ENCODE peak calls at places on chromosomes 12 and 14, in five cellular contexts. M is fibroblast of pulmonary artery, V is pancreas, I is astrocyte, B is left ventricle myocardium inferior. D is an unnamed sample.

GRCh38 chr14:104650057-104650980 is 39.1 kb upstream of the INF2 start:
- DNase-seq in V (peak; percentile 44), I (no peak), M (peak; percentile 49), B (peak; percentile 70), D (peak; percentile 28)

GRCh38 chr14:38409081-38409705 is 153.3 kb upstream of the CLEC14A start:
- DNase-seq in B (no peak), M (peak; percentile 33), I (peak; percentile 36), V (no peak), D (no peak)

GRCh38 chr12:29314421-29314820 is 66.6 kb downstream of the ERGIC2 start:
- DNase-seq in I (no peak), B (peak; percentile 18), M (peak; percentile 18), V (no peak), D (no peak)

GRCh38 chr12:100401660-100402059 is 44.8 kb downstream of the SLC17A8 start:
- DNase-seq in M (peak; percentile 54), V (no peak), B (no peak), I (peak; percentile 69), D (peak; percentile 16)

GRCh38 chr12:32515137-32515860 is 115.9 kb downstream of the FGD4 start:
- DNase-seq in B (no peak), M (no peak), V (no peak), I (no peak), D (no peak)

GRCh38 chr12:127270193-127270592 is 996.8 kb upstream of the TMEM132C start:
- DNase-seq in V (no peak), M (peak; percentile 94), B (no peak), I (peak; percentile 54), D (peak; percentile 97)

GRCh38 chr12:62861157-62861535 is 73.8 kb downstream of the PPM1H start:
- DNase-seq in I (no peak), M (no peak), B (no peak), V (no peak), D (no peak)

GRCh38 chr12:125163148-125163547 is 97.9 kb downstream of the AACS start:
- DNase-seq in V (no peak), B (no peak), M (no peak), I (no peak), D (no peak)

GRCh38 chr12:62817556-62818271 is 117.2 kb downstream of the PPM1H start:
- DNase-seq in V (no peak), M (peak; percentile 70), B (no peak), I (peak; percentile 88), D (peak; percentile 13)

GRCh38 chr12:130835011-130835410 is 4.0 kb downstream of the STX2 start:
- DNase-seq in V (no peak), M (no peak), I (no peak), B (no peak), D (no peak)

GRCh38 chr12:118359541-118359915 is 13.2 kb downstream of the TAOK3 start:
- DNase-seq in M (no peak), B (no peak), V (no peak), I (no peak), D (no peak)

DNA sequence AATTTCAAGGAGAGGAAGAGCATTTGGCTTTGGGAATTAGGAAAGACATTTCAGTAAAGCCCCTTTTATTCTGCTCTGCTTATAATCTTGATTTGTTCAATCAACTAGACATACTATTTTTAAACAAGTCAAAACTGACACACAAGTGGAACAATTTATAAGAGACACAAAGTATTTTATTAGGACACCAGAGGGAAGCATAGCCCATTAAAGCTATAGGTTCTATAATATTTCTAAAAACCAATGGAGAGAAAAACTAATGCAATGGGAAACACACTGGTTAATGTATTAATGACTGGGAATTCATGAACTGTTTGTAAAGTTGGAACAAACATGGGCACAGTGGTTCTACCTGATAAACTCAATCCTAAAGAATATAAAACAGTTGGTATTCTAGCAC is 15.3 kb upstream of the CERS5 start:
- DNase-seq in B (no peak), V (no peak), I (no peak), M (no peak), D (no peak)
- TF ChIP-seq CTCF in B (peak; percentile 30), V (no peak), I (no peak), M (no peak), D (no peak)

GRCh38 chr12:990308-990648 is 745 bp upstream of the ERC1 start:
- DNase-seq in B (peak; percentile 64), M (peak; percentile 56), V (peak; percentile 68), I (peak; percentile 62), D (peak; percentile 62)

GRCh38 chr12:990649-991349 is at the start of gene ERC1:
- DNase-seq in V (peak; percentile 86), M (peak; percentile 92), I (peak; percentile 86), B (peak; percentile 91), D (peak; percentile 89)

GRCh38 chr12:989051-989450 is 2.0 kb upstream of the ERC1 start:
- DNase-seq in I (no peak), B (no peak), V (no peak), M (no peak), D (no peak)

GRCh38 chr12:989751-990278 is 1.2 kb upstream of the ERC1 start:
- DNase-seq in B (no peak), M (peak; percentile 74), I (peak; percentile 72), V (peak; percentile 18), D (peak; percentile 86)

DNA sequence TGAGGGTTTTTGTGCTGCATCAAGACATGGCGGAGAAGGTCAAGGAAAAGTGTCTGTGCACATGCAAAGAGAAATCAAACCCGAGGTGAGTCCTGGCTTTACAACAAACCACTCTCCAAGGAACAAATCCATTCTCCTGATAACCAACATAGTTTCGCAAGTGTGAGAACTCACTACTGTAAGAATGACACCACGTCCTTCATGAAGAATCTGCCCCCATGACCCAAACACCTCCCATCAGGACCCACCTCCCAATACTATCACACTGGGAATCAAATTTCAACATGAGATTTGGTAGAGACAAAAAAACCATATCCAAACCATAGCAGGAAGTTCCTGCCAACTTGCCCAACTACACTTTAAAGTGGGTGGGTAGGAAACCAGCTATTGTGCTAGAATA is 2.4 kb upstream of the ERC1 start:
- DNase-seq in I (no peak), B (no peak), M (no peak), V (no peak), D (no peak)
- H3K4me3 ChIP-seq in I (no peak overlapping the region), B (peak overlapping the region; percentile 84), M (no peak overlapping the region), V (no peak overlapping the region), D (no peak overlapping the region)

DNA sequence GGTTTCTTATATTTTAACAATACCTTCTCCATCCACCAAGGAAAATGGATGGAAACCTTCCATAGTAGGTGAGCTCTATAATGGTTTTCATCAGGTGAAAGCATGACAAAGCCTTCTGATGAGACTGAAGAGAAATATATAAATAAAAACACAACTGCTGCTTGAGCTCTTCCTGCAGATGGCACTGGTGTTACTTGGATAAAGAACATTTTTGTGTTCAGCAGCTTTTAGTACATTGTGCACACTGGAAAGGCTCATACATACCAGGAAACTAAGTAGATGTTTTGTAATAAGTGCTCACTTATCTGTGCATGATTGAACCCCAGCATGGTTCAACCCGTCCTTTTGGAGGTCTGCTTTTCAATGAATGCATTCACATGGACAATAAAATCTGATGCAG is 357.3 kb upstream of the MIS18BP1 start:
- DNase-seq in I (peak; percentile 0), M (peak; percentile 0), V (no peak), B (no peak), D (no peak)
- TF ChIP-seq CTCF in I (peak; percentile 7), M (no peak), V (no peak), B (no peak), D (no peak)

GRCh38 chr12:31325877-31326631 is at the start of gene SINHCAF:
- DNase-seq in M (peak; percentile 98), V (peak; percentile 100), B (peak; percentile 100), I (peak; percentile 96), D (peak; percentile 97)
- H3K4me3 ChIP-seq in M (peak within 1 kb of the TSS; percentile 95), V (peak within 1 kb of the TSS; percentile 78), B (peak within 1 kb of the TSS; percentile 88), I (peak within 1 kb of the TSS; percentile 88), D (peak within 1 kb of the TSS; percentile 87)

GRCh38 chr14:77276295-77276935 is 5.4 kb upstream of the NGB start:
- DNase-seq in B (no peak), M (no peak), I (no peak), V (no peak), D (no peak)

GRCh38 chr14:77273796-77274195 is 2.8 kb upstream of the NGB start:
- DNase-seq in I (no peak), V (no peak), M (no peak), B (no peak), D (no peak)

GRCh38 chr14:77275855-77276153 is 4.8 kb upstream of the NGB start:
- DNase-seq in M (no peak), B (no peak), I (no peak), V (no peak), D (no peak)

GRCh38 chr14:77276959-77277358 is 6.0 kb upstream of the NGB start:
- DNase-seq in I (no peak), B (no peak), V (no peak), M (no peak), D (no peak)

GRCh38 chr14:77275041-77275854 is 4.2 kb upstream of the NGB start:
- DNase-seq in B (no peak), I (no peak), V (no peak), M (no peak), D (no peak)
- TF ChIP-seq CTCF in B (no peak), I (no peak), V (no peak), M (no peak), D (no peak)

GRCh38 chr12:109097435-109098141 is at the start of gene UNG:
- DNase-seq in I (peak; percentile 80), B (peak; percentile 98), M (peak; percentile 95), V (peak; percentile 97), D (peak; percentile 92)

GRCh38 chr12:109098671-109099070 is 1.3 kb downstream of the UNG start:
- DNase-seq in I (peak; percentile 8), B (no peak), M (peak; percentile 17), V (no peak), D (no peak)

GRCh38 chr12:109097140-109097434 is 310 bp upstream of the UNG start:
- DNase-seq in M (no peak), V (no peak), B (no peak), I (no peak), D (no peak)

GRCh38 chr12:109098142-109098652 is 800 bp downstream of the UNG start:
- DNase-seq in I (peak; percentile 50), V (no peak), M (peak; percentile 76), B (no peak), D (peak; percentile 66)

DNA sequence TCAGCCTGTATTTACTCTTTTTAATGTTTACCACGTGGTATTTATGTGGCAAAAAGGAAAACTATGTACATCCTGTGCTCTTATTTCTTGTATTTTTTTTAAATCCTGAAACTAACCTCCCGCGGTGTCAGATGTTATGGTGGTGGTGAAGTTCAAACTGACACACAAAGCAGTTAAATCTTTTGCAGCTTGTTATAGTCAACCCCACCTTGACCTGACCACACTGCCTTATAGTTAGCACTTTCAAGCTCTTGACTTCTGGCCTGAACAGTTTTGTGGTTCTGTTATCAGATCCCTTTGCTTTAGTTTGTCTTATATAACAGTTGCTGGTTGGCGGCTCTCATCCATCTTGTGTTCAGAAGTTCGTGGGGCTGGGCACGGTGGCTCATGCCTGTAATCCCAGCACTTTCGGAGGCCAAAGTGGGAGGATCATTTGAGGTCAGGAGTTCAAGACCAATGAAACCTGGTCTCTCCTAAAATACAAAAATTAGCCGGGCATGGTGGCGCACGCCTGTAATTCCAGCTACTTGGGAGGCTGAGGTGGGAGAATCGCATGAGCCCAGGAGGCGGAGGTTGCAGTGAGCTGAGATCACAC is 2.1 kb downstream of the UNG start:
- DNase-seq in M (no peak), I (peak; percentile 14), V (no peak), B (no peak), D (no peak)
- H3K4me3 ChIP-seq in M (peak overlapping the region; percentile 80), I (peak overlapping the region; percentile 85), V (no peak overlapping the region), B (peak overlapping the region; percentile 76), D (peak overlapping the region; percentile 83)

GRCh38 chr12:68786929-68787328 is 21.0 kb upstream of the MDM2 start:
- DNase-seq in M (no peak), B (no peak), I (no peak), V (no peak), D (no peak)
- TF ChIP-seq CTCF in M (peak; percentile 15), B (no peak), I (no peak), V (no peak), D (no peak)